ENCODE peak calls at places on chromosomes 5 and 9, in four cellular contexts. One of them, this sample, is unnamed.

GRCh38 chr9:69674112-69674511 is 1.9 kb upstream of the APBA1 start:
- DNase-seq in IMR-90: no peak
- DNase-seq in H1: no peak
- DNase-seq in neuronal stem cell: no peak
- DNase-seq in this sample: peak

GRCh38 chr5:34582364-34582763 is 73.8 kb upstream of the RAI14 start:
- DNase-seq in IMR-90: no peak
- DNase-seq in H1: no peak
- DNase-seq in neuronal stem cell: no peak
- DNase-seq in this sample: no peak

GRCh38 chr9:82031538-82032280 is 43.1 kb downstream of the SPATA31D1 start:
- DNase-seq in neuronal stem cell: no peak
- DNase-seq in IMR-90: peak
- DNase-seq in H1: no peak
- DNase-seq in this sample: peak

GRCh38 chr9:77215874-77216273 is 38.5 kb downstream of the VPS13A start:
- DNase-seq in H1: no peak
- DNase-seq in IMR-90: peak
- DNase-seq in neuronal stem cell: no peak
- DNase-seq in this sample: no peak

GRCh38 chr5:166382031-166382430 is 1909.4 kb upstream of the WWC1 start:
- DNase-seq in neuronal stem cell: no peak
- DNase-seq in H1: peak
- DNase-seq in IMR-90: no peak
- DNase-seq in this sample: no peak

GRCh38 chr9:99361827-99362226 is 139.7 kb downstream of the SEC61B start:
- DNase-seq in H1: peak
- DNase-seq in neuronal stem cell: peak
- DNase-seq in IMR-90: no peak
- DNase-seq in this sample: no peak

GRCh38 chr5:94228791-94229190 is 389.6 kb downstream of the KIAA0825 start:
- DNase-seq in H1: no peak
- DNase-seq in IMR-90: no peak
- DNase-seq in neuronal stem cell: no peak
- DNase-seq in this sample: peak

GRCh38 chr5:116492776-116493175 is 81.8 kb downstream of the SEMA6A start:
- DNase-seq in H1: no peak
- DNase-seq in neuronal stem cell: no peak
- DNase-seq in IMR-90: no peak
- DNase-seq in this sample: no peak

GRCh38 chr9:18726546-18726945 is 252.6 kb downstream of the ADAMTSL1 start:
- DNase-seq in H1: no peak
- DNase-seq in IMR-90: peak
- DNase-seq in neuronal stem cell: no peak
- DNase-seq in this sample: no peak

DNA sequence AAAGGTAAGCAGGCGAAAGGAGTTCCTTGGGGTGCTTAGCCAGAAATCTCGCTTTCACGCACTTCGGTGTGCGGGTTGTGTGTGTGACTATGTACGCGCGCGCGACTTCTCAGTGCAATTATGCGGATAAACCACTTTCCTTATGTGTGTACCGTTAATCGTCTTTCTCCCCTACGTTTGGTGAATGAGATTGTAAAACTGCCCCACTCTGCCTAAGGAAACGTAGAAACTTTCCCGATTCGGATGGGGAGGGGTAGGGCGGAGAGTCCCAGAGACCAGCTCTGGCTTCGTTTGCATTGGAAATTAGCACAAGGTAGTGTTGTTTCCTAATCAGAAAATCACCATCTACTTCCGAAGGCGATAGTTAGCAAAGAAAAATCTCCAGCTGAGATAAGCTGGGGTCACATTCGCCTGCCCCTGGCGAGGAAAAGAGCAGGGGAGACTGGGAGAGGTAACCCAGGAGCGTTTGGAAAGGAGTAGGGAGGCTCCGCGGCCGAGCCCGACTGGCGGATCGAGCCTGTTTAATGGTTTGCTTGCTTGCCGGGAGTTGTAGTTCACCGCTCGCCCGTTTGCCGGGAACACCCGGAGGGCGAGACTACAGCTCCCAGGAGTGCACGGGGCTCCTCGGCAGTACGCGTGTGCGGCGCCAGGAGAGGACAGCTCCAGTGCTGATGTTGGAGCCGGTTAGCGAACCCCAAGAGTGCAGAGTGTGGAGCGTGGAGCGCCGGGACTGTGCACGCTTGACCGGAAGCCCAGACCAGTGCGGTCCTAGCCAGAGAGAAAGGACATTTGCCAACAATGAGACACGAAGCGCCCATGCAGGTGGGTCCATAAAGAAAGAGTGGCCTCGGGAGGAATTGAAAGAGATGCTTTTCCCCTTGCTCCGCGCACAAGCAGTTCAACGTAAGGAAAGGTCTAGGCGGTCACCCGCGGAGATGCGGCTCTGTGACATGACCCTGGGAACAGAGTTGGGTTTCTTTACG is at the start of gene RAB3C:
- DNase-seq in H1: peak
- DNase-seq in neuronal stem cell: peak
- DNase-seq in IMR-90: peak
- DNase-seq in this sample: peak
- H3K4me2 ChIP-seq in H1: peak
- H3K4me2 ChIP-seq in neuronal stem cell: peak
- H3K4me2 ChIP-seq in IMR-90: peak
- H3K4me2 ChIP-seq in this sample: peak

DNA sequence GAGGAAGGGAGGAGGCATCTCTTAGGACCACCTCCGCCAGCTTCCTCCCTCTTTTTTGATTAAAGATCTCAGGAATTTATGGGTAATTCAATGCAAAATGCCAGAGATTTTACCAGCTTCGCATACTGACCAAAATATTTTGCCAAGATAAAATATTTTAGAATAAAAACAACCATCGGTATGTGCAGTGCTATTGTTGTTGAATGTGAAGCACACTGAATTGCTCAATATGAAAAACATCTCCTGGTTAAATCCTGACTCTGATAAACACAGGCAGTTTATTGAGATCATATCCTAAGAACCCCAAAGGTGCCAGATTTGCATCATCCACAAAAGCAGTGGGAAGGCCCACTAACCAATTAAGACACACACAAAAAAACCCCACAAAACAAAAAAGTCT is 202.4 kb downstream of the GLIS3 start:
- DNase-seq in IMR-90: no peak
- DNase-seq in H1: no peak
- DNase-seq in neuronal stem cell: no peak
- DNase-seq in this sample: peak
- H4K8ac ChIP-seq in IMR-90: peak
- H4K8ac ChIP-seq in H1: no peak
- H4K8ac ChIP-seq in neuronal stem cell: no peak
- H4K8ac ChIP-seq in this sample: no peak

GRCh38 chr5:59893061-59893435 is 478 bp downstream of the PDE4D start:
- DNase-seq in H1: peak
- DNase-seq in neuronal stem cell: peak
- DNase-seq in IMR-90: no peak
- DNase-seq in this sample: no peak
- H2AFZ ChIP-seq in H1: no peak
- H2AFZ ChIP-seq in neuronal stem cell: peak
- H2AFZ ChIP-seq in IMR-90: no peak
- H2AFZ ChIP-seq in this sample: no peak

DNA sequence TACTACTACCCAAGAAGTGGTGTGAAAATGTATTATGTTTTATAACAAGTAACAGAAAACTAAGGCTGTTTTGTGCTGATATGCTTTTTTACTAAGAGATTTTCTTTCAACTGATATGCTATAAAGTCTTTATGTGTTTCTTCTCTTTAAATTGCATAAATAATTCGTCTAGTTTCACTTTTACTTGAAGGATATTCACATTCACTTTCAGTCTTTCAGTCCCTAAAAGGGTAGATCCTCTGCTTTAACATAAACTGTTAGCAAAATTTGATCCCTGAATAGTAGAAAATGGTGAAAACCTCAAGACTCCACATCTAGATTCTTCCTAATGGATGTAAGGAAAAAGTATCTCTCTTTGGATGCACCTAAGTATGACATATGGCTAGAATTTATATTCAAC is 69.0 kb upstream of the FST start:
- DNase-seq in IMR-90: peak
- DNase-seq in neuronal stem cell: no peak
- DNase-seq in H1: no peak
- DNase-seq in this sample: no peak
- H3K4me2 ChIP-seq in IMR-90: peak
- H3K4me2 ChIP-seq in neuronal stem cell: no peak
- H3K4me2 ChIP-seq in H1: no peak
- H3K4me2 ChIP-seq in this sample: no peak

GRCh38 chr9:16704489-16705111 is 165.9 kb downstream of the BNC2 start:
- DNase-seq in neuronal stem cell: no peak
- DNase-seq in H1: no peak
- DNase-seq in IMR-90: peak
- DNase-seq in this sample: no peak
- H4K8ac ChIP-seq in neuronal stem cell: no peak
- H4K8ac ChIP-seq in H1: no peak
- H4K8ac ChIP-seq in IMR-90: peak
- H4K8ac ChIP-seq in this sample: peak

GRCh38 chr9:120868676-120869359 is 8.2 kb downstream of the PHF19 start:
- DNase-seq in neuronal stem cell: peak
- DNase-seq in IMR-90: peak
- DNase-seq in H1: peak
- DNase-seq in this sample: peak
- H2AFZ ChIP-seq in neuronal stem cell: no peak
- H2AFZ ChIP-seq in IMR-90: peak
- H2AFZ ChIP-seq in H1: peak
- H2AFZ ChIP-seq in this sample: peak

DNA sequence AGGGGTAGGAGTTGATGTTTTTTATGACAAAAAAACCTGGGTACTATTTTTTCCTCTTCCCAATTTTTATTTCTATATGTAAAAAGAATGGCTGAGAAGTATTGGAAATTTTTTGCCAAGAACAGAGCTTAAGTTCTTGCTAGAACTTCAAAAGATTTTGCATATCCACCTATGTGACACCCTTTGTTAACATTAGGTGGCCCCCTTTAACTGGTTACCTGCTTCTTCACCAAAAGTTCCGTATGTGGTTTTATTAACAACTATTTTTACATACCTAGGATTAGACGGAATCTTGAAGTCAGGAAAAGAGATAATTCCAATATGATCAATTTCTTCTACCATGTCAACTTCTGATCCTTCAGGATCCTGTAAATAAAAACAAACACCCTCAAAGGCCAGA is 15.5 kb downstream of the C5 start:
- DNase-seq in neuronal stem cell: no peak
- DNase-seq in IMR-90: no peak
- DNase-seq in H1: no peak
- DNase-seq in this sample: no peak
- H3K4me2 ChIP-seq in neuronal stem cell: no peak
- H3K4me2 ChIP-seq in IMR-90: no peak
- H3K4me2 ChIP-seq in H1: no peak
- H3K4me2 ChIP-seq in this sample: no peak

DNA sequence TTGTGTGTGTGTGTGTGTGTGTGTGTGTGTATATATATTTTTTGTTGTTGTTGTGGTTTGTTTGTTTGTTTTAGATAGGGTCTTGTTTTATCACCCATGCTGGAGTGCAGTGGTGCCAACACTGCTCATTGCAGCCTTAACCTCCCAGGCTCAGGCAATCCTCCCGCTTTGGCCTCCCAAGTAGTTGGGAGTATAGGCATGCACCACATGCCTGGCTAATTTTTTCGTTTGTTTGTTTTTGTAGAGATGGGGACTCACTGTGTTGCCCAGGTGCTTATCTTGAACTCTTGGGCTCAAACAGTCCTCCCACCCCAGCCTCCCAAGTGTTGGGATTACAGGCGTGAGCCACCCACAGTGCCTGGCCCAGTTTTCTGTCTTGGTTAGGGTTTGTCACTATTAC is 77.3 kb downstream of the GAPVD1 start:
- DNase-seq in neuronal stem cell: no peak
- DNase-seq in H1: no peak
- DNase-seq in IMR-90: no peak
- DNase-seq in this sample: no peak
- H4K8ac ChIP-seq in neuronal stem cell: no peak
- H4K8ac ChIP-seq in H1: no peak
- H4K8ac ChIP-seq in IMR-90: no peak
- H4K8ac ChIP-seq in this sample: no peak